ENCODE peak calls at places on chromosomes 5 and 9, in four cellular contexts. One of them, this sample, is unnamed.

GRCh38 chr5:146753618-146754123 is 124.9 kb downstream of the PPP2R2B start:
- DNase-seq in mesendoderm: no peak
- DNase-seq in H9: no peak
- DNase-seq in H1: no peak
- DNase-seq in this sample: no peak

GRCh38 chr9:90268613-90269012 is 374.0 kb downstream of the DIRAS2 start:
- DNase-seq in mesendoderm: no peak
- DNase-seq in H9: no peak
- DNase-seq in H1: no peak
- DNase-seq in this sample: no peak

GRCh38 chr5:129973716-129974426 is 69.6 kb downstream of the CHSY3 start:
- DNase-seq in mesendoderm: peak; percentile 73
- DNase-seq in H9: no peak
- DNase-seq in H1: no peak
- DNase-seq in this sample: peak; percentile 91

GRCh38 chr5:77852068-77852513 is 76.0 kb upstream of the TBCA start:
- DNase-seq in mesendoderm: no peak
- DNase-seq in H9: no peak
- DNase-seq in H1: no peak
- DNase-seq in this sample: no peak

GRCh38 chr5:120405923-120406322 is 58.2 kb upstream of the PRR16 start:
- DNase-seq in mesendoderm: peak; percentile 59
- DNase-seq in H9: no peak
- DNase-seq in H1: no peak
- DNase-seq in this sample: no peak

GRCh38 chr5:175885813-175886212 is 14.4 kb downstream of the CPLX2 start:
- DNase-seq in mesendoderm: no peak
- DNase-seq in H9: no peak
- DNase-seq in H1: no peak
- DNase-seq in this sample: no peak

GRCh38 chr5:143898381-143898780 is 86.4 kb downstream of the HMHB1 start:
- DNase-seq in mesendoderm: no peak
- DNase-seq in H9: no peak
- DNase-seq in H1: no peak
- DNase-seq in this sample: no peak

GRCh38 chr5:141994737-141995136 is 18.1 kb downstream of the GNPDA1 start:
- DNase-seq in mesendoderm: no peak
- DNase-seq in H9: no peak
- DNase-seq in H1: no peak
- DNase-seq in this sample: no peak

GRCh38 chr9:7121055-7121454 is 363.3 kb downstream of the KDM4C start:
- DNase-seq in mesendoderm: no peak
- DNase-seq in H9: no peak
- DNase-seq in H1: no peak
- DNase-seq in this sample: no peak

GRCh38 chr5:21919417-21920022 is 933.6 kb downstream of the CDH12 start:
- DNase-seq in mesendoderm: peak; percentile 61
- DNase-seq in H9: peak; percentile 30
- DNase-seq in H1: no peak
- DNase-seq in this sample: peak; percentile 51

GRCh38 chr5:113778147-113778546 is 264.7 kb downstream of the YTHDC2 start:
- DNase-seq in mesendoderm: no peak
- DNase-seq in H9: no peak
- DNase-seq in H1: no peak
- DNase-seq in this sample: no peak

GRCh38 chr5:172868924-172869565 is 35.0 kb downstream of the ERGIC1 start:
- DNase-seq in mesendoderm: no peak
- DNase-seq in H9: no peak
- DNase-seq in H1: no peak
- DNase-seq in this sample: peak; percentile 48

GRCh38 chr5:1394881-1395860 is 50.1 kb downstream of the SLC6A3 start:
- DNase-seq in mesendoderm: no peak
- DNase-seq in H9: no peak
- DNase-seq in H1: no peak
- DNase-seq in this sample: no peak

GRCh38 chr9:136603901-136604816 is 58.3 kb upstream of the NOTCH1 start:
- DNase-seq in mesendoderm: no peak
- DNase-seq in H9: no peak
- DNase-seq in H1: no peak
- DNase-seq in this sample: no peak

GRCh38 chr5:150567031-150567680 is 59.2 kb downstream of the NDST1 start:
- DNase-seq in mesendoderm: no peak
- DNase-seq in H9: no peak
- DNase-seq in H1: no peak
- DNase-seq in this sample: peak; percentile 92

GRCh38 chr5:151098185-151098813 is 17.5 kb upstream of the TNIP1 start:
- DNase-seq in mesendoderm: no peak
- DNase-seq in H9: no peak
- DNase-seq in H1: no peak
- DNase-seq in this sample: no peak

GRCh38 chr9:124764774-124765438 is 6.2 kb downstream of the NR6A1 start:
- DNase-seq in mesendoderm: peak; percentile 59
- DNase-seq in H9: no peak
- DNase-seq in H1: no peak
- DNase-seq in this sample: no peak

GRCh38 chr5:171149772-171150171 is 159.3 kb upstream of the TLX3 start:
- DNase-seq in mesendoderm: no peak
- DNase-seq in H9: no peak
- DNase-seq in H1: no peak
- DNase-seq in this sample: no peak

GRCh38 chr9:136495401-136495800 is 12.6 kb upstream of the SEC16A start:
- DNase-seq in mesendoderm: no peak
- DNase-seq in H9: no peak
- DNase-seq in H1: no peak
- DNase-seq in this sample: no peak

GRCh38 chr5:76818844-76819831 is at the start of gene F2RL1:
- DNase-seq in mesendoderm: peak; percentile 97
- DNase-seq in H9: peak; percentile 98
- DNase-seq in H1: peak; percentile 88
- DNase-seq in this sample: peak; percentile 96

GRCh38 chr5:169650701-169651331 is 13.7 kb downstream of the DOCK2 start:
- DNase-seq in mesendoderm: no peak
- DNase-seq in H9: no peak
- DNase-seq in H1: no peak
- DNase-seq in this sample: no peak

GRCh38 chr5:171549259-171549658 is 129.8 kb downstream of the FGF18 start:
- DNase-seq in mesendoderm: no peak
- DNase-seq in H9: no peak
- DNase-seq in H1: no peak
- DNase-seq in this sample: no peak

GRCh38 chr9:133690111-133690561 is 48.0 kb downstream of the SARDH start:
- DNase-seq in mesendoderm: no peak
- DNase-seq in H9: no peak
- DNase-seq in H1: no peak
- DNase-seq in this sample: peak; percentile 77

GRCh38 chr5:111930407-111930806 is 173.4 kb upstream of the NREP start:
- DNase-seq in mesendoderm: peak; percentile 25
- DNase-seq in H9: no peak
- DNase-seq in H1: no peak
- DNase-seq in this sample: no peak

GRCh38 chr9:23341346-23341745 is 484.7 kb downstream of the ELAVL2 start:
- DNase-seq in mesendoderm: no peak
- DNase-seq in H9: no peak
- DNase-seq in H1: no peak
- DNase-seq in this sample: no peak

DNA sequence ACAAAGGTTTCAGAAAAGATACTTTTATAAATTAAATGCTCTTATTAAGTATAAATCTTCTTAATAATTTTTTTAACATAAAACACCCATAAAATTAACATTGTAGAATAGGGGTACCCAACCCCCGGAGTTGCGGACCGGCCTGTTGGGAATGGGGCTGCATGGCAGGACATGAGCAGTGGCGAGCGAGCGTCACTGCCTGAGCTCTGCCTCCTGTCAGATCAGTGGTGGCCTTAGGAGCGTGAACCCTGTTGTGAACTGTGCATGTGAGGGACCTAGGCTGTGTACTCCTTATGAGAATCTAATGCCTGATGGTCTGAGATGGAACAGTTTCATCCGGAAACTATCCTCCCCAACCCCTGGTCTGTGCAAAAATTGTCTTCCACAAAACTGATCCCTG is 35.3 kb downstream of the CLINT1 start:
- DNase-seq in mesendoderm: no peak
- DNase-seq in H9: peak; percentile 25
- DNase-seq in H1: no peak
- DNase-seq in this sample: no peak
- H3K79me2 ChIP-seq in mesendoderm: peaks cover 18% of the 10 kb centered on the region
- H3K79me2 ChIP-seq in H9: peaks cover 5% of the 10 kb centered on the region
- H3K79me2 ChIP-seq in H1: peaks cover 4% of the 10 kb centered on the region
- H3K79me2 ChIP-seq in this sample: peaks cover 1% of the 10 kb centered on the region

GRCh38 chr5:34736445-34737119 is 80.5 kb downstream of the RAI14 start:
- DNase-seq in mesendoderm: peak; percentile 92
- DNase-seq in H9: peak; percentile 62
- DNase-seq in H1: no peak
- DNase-seq in this sample: peak; percentile 91
- H3K4ac ChIP-seq in mesendoderm: no peak overlapping the region
- H3K4ac ChIP-seq in H9: no peak overlapping the region
- H3K4ac ChIP-seq in H1: no peak overlapping the region
- H3K4ac ChIP-seq in this sample: peak overlapping the region; percentile 15

DNA sequence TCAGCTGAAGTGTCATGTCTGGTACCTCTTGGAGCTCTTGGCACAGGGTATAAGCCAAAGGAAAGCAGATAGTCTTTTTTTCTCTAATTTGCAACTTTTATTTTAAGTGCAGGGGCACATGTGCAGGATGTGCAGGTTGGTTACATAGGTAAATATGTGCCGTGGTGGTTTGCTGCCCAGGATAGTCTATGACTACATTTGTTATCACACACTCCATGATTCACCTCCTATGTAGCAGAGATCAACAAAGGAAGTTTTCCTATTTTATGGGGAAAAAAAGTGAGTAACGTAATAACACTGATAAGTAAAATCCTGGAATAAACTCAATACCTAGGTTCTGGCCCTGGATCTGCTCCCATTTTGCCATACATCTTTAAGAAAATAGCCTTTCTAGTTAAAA is 234.6 kb downstream of the CAAP1 start:
- DNase-seq in mesendoderm: no peak
- DNase-seq in H9: no peak
- DNase-seq in H1: no peak
- DNase-seq in this sample: no peak
- H2AK5ac ChIP-seq in mesendoderm: no peak overlapping the region
- H2AK5ac ChIP-seq in H9: no peak overlapping the region
- H2AK5ac ChIP-seq in H1: no peak overlapping the region
- H2AK5ac ChIP-seq in this sample: no peak overlapping the region

GRCh38 chr9:20603524-20604268 is 18.6 kb downstream of the MLLT3 start:
- DNase-seq in mesendoderm: peak; percentile 13
- DNase-seq in H9: no peak
- DNase-seq in H1: no peak
- DNase-seq in this sample: no peak

GRCh38 chr9:20611751-20612287 is 10.5 kb downstream of the MLLT3 start:
- DNase-seq in mesendoderm: peak; percentile 58
- DNase-seq in H9: no peak
- DNase-seq in H1: no peak
- DNase-seq in this sample: no peak

GRCh38 chr9:20606637-20607036 is 15.7 kb downstream of the MLLT3 start:
- DNase-seq in mesendoderm: no peak
- DNase-seq in H9: no peak
- DNase-seq in H1: no peak
- DNase-seq in this sample: no peak

GRCh38 chr9:20604561-20604960 is 17.7 kb downstream of the MLLT3 start:
- DNase-seq in mesendoderm: no peak
- DNase-seq in H9: no peak
- DNase-seq in H1: no peak
- DNase-seq in this sample: no peak

DNA sequence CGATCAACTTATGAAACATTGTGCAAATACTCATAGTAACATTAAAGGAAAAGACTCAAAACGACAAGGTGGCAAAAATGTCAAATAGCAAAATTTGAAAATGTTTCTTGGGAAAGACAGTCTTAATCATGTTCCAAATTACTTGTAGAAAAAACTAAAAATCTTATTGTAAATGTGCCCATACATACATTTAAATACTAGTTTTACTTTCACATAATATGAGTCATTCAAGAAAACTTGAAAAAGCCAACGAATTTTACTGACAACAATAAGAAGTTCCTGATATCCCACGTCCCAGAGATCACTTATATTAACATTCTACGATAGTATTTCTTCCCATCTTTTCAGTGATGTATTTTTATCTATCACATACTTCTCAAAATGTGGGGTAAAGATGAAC is 13.7 kb downstream of the MLLT3 start:
- DNase-seq in mesendoderm: no peak
- DNase-seq in H9: no peak
- DNase-seq in H1: no peak
- DNase-seq in this sample: no peak
- H3K79me2 ChIP-seq in mesendoderm: no peaks in the 10 kb centered on the region
- H3K79me2 ChIP-seq in H9: no peaks in the 10 kb centered on the region
- H3K79me2 ChIP-seq in H1: no peaks in the 10 kb centered on the region
- H3K79me2 ChIP-seq in this sample: no peaks in the 10 kb centered on the region

This sample was measured in trophoblast cell.